ENCODE peak calls at places on chromosome 22, in eight cellular contexts. H is M059J, V is suprapubic skin, G is activated T-cell treated with anti-CD3 and anti-CD28 coated beads for 4 hours, W is amniotic stem cell, A is upper lobe of right lung, P is adrenal gland, S is T-helper 1 cell. T is an unnamed sample.

GRCh38 chr22:43234299-43234988 is 47.5 kb upstream of the TTLL12 start:
- DNase-seq in G (no peak), W (no peak), H (no peak), P (no peak), A (no peak), S (no peak), V (no peak), T (no peak)

GRCh38 chr22:40637181-40638150 is 947 bp upstream of the MRTFA start:
- DNase-seq in G (peak), P (peak), S (peak), V (peak), H (peak), A (peak), W (peak), T (no peak)

GRCh38 chr22:22955866-22956535 is 68.4 kb downstream of the IGLL5 start:
- DNase-seq in H (peak), V (no peak), A (peak), P (peak), G (peak), W (no peak), S (peak), T (peak)

GRCh38 chr22:37519268-37520195 is at the start of gene CARD10:
- DNase-seq in W (no peak), G (no peak), A (no peak), P (no peak), S (no peak), V (no peak), H (no peak), T (peak)

GRCh38 chr22:26484360-26484706 is 656 bp downstream of the SRRD start:
- DNase-seq in W (no peak), V (no peak), G (no peak), P (no peak), H (no peak), S (no peak), A (no peak), T (no peak)

GRCh38 chr22:30265851-30266444 is 703 bp downstream of the OSM start:
- DNase-seq in G (peak), S (peak), H (no peak), W (no peak), A (peak), P (peak), V (no peak), T (peak)

GRCh38 chr22:36197065-36197440 is 4.6 kb downstream of the APOL4 start:
- DNase-seq in P (no peak), H (peak), S (no peak), V (no peak), W (peak), G (no peak), A (no peak), T (peak)

GRCh38 chr22:47850644-47851151 is 1088.2 kb downstream of the TBC1D22A start:
- DNase-seq in H (peak), G (no peak), A (no peak), P (no peak), V (no peak), S (no peak), W (no peak), T (no peak)

GRCh38 chr22:27775087-27775697 is 26.4 kb downstream of the MN1 start:
- DNase-seq in A (no peak), W (no peak), H (no peak), P (no peak), S (no peak), V (no peak), G (no peak), T (no peak)

GRCh38 chr22:21102659-21103267 is 57.0 kb downstream of the LRRC74B start:
- DNase-seq in S (peak), G (peak), W (no peak), V (peak), P (peak), A (peak), H (peak), T (peak)

GRCh38 chr22:43827926-43828710 is 16.0 kb upstream of the EFCAB6 start:
- DNase-seq in H (no peak), W (no peak), S (no peak), G (no peak), V (peak), A (no peak), P (no peak), T (no peak)

GRCh38 chr22:32205974-32206773 is 1.3 kb upstream of the RFPL2 start:
- DNase-seq in W (no peak), A (no peak), H (no peak), G (no peak), S (no peak), V (no peak), P (no peak), T (no peak)

GRCh38 chr22:46079093-46079860 is 71.0 kb upstream of the PPARA start:
- DNase-seq in S (no peak), H (peak), A (peak), P (no peak), G (no peak), W (no peak), V (peak), T (no peak)

GRCh38 chr22:29697853-29698598 is 21.8 kb upstream of the CABP7 start:
- DNase-seq in G (no peak), S (no peak), V (no peak), P (no peak), W (no peak), A (no peak), H (peak), T (no peak)

GRCh38 chr22:38212442-38212841 is 10.6 kb downstream of the MAFF start:
- DNase-seq in P (no peak), A (no peak), S (no peak), V (no peak), G (no peak), H (no peak), W (no peak), T (no peak)

GRCh38 chr22:20155330-20156041 is 4.6 kb upstream of the CCDC188 start:
- DNase-seq in A (no peak), G (no peak), V (no peak), S (peak), W (no peak), P (peak), H (peak), T (peak)

GRCh38 chr22:35313311-35314121 is 13.8 kb downstream of the TOM1 start:
- DNase-seq in A (peak), G (no peak), V (peak), H (peak), P (peak), W (peak), S (peak), T (no peak)

T was measured in NB4.